ENCODE peak calls at places on chromosome 17, in five cellular contexts. L is stimulated activated CD8-positive, alpha-beta memory T cell treated with anti-CD3 and anti-CD28 coated beads, Interleukin-2, amount 100 ng/mL, for 1 hour; S is NCI-H1417; K is tibial artery; R is NCI-H1930. A is an unnamed sample.
A peak's percentile ranks its signal among the peaks of the same experiment; 100 is the strongest.

GRCh38 chr17:78717431-78717980 is 64.6 kb downstream of the CYTH1 start:
- DNase-seq in R (no peak), L (no peak), S (peak; percentile 88), K (no peak), A (peak; percentile 55)

GRCh38 chr17:1059131-1059795 is 62.3 kb downstream of the TIMM22 start:
- DNase-seq in K (no peak), L (no peak), R (no peak), S (no peak), A (no peak)

GRCh38 chr17:27959382-27959709 is 66.2 kb upstream of the LYRM9 start:
- DNase-seq in S (no peak), L (no peak), K (no peak), R (no peak), A (no peak)

GRCh38 chr17:35709874-35710273 is 21.6 kb upstream of the RASL10B start:
- DNase-seq in L (no peak), S (peak; percentile 52), R (no peak), K (no peak), A (no peak)

GRCh38 chr17:57152916-57153528 is 68.0 kb downstream of the AKAP1 start:
- DNase-seq in K (no peak), R (no peak), L (no peak), S (no peak), A (no peak)

GRCh38 chr17:76151896-76152454 is 10.9 kb upstream of the FOXJ1 start:
- DNase-seq in S (no peak), R (no peak), K (no peak), L (no peak), A (no peak)

GRCh38 chr17:64460955-64461354 is 12.0 kb downstream of the MILR1 start:
- DNase-seq in K (no peak), L (no peak), S (no peak), R (no peak), A (no peak)

GRCh38 chr17:57284583-57284982 is 28.3 kb downstream of the MSI2 start:
- DNase-seq in S (no peak), R (no peak), L (no peak), K (no peak), A (no peak)

GRCh38 chr17:7707446-7707845 is 2.4 kb downstream of the EFNB3 start:
- DNase-seq in R (no peak), L (no peak), K (no peak), S (peak; percentile 67), A (no peak)

GRCh38 chr17:28405632-28406477 is at the start of gene SLC46A1:
- DNase-seq in S (peak; percentile 85), K (peak; percentile 55), L (no peak), R (peak; percentile 27), A (peak; percentile 62)

GRCh38 chr17:37732313-37732712 is 12.5 kb downstream of the HNF1B start:
- DNase-seq in R (no peak), L (no peak), S (no peak), K (no peak), A (no peak)

GRCh38 chr17:39169518-39169917 is 3.6 kb upstream of the ARL5C start:
- DNase-seq in R (no peak), S (no peak), K (no peak), L (no peak), A (no peak)

GRCh38 chr17:3974138-3974687 is 10.0 kb upstream of the ATP2A3 start:
- DNase-seq in L (no peak), K (no peak), S (no peak), R (no peak), A (no peak)

GRCh38 chr17:44827863-44828262 is 2.2 kb downstream of the GJC1 start:
- DNase-seq in R (no peak), K (no peak), L (no peak), S (no peak), A (no peak)

GRCh38 chr17:38733315-38734234 is 3.4 kb downstream of the CISD3 start:
- DNase-seq in K (no peak), R (no peak), L (no peak), S (peak; percentile 32), A (no peak)

GRCh38 chr17:82349287-82349701 is 9.8 kb upstream of the TEX19 start:
- DNase-seq in S (no peak), K (no peak), L (no peak), R (no peak), A (no peak)

GRCh38 chr17:48071654-48072053 is 23.5 kb downstream of the NFE2L1 start:
- DNase-seq in K (no peak), L (no peak), R (no peak), S (no peak), A (no peak)

GRCh38 chr17:37844977-37845293 is 79.3 kb upstream of the TBC1D3K start:
- DNase-seq in L (no peak), S (no peak), K (no peak), R (no peak), A (no peak)

GRCh38 chr17:68197091-68197996 is 50.5 kb upstream of the AMZ2 start:
- DNase-seq in S (peak; percentile 44), K (no peak), L (no peak), R (no peak), A (peak; percentile 67)

GRCh38 chr17:66087073-66087472 is 104.9 kb downstream of the CEP112 start:
- DNase-seq in K (no peak), R (no peak), S (no peak), L (no peak), A (no peak)

GRCh38 chr17:1562178-1562643 is 381 bp downstream of the PITPNA start:
- DNase-seq in K (no peak), R (no peak), L (no peak), S (peak; percentile 64), A (peak; percentile 22)

GRCh38 chr17:11618861-11619566 is 20.7 kb downstream of the DNAH9 start:
- DNase-seq in L (no peak), R (no peak), K (no peak), S (no peak), A (no peak)

GRCh38 chr17:44608732-44609435 is 47.4 kb upstream of the MEIOC start:
- DNase-seq in R (no peak), S (peak; percentile 94), K (no peak), L (no peak), A (no peak)

GRCh38 chr17:46061435-46061834 is 62.4 kb downstream of the STH start:
- DNase-seq in L (no peak), R (no peak), S (peak; percentile 37), K (no peak), A (peak; percentile 15)

GRCh38 chr17:82236142-82236971 is 7.5 kb downstream of the SLC16A3 start:
- DNase-seq in S (peak; percentile 90), L (no peak), K (no peak), R (no peak), A (peak; percentile 65)

GRCh38 chr17:19728114-19728495 is 11.7 kb upstream of the SLC47A2 start:
- DNase-seq in L (no peak), K (peak; percentile 90), S (peak; percentile 83), R (no peak), A (peak; percentile 98)

GRCh38 chr17:26773189-26774188 is 520.4 kb upstream of the WSB1 start:
- DNase-seq in R (no peak), S (no peak), K (no peak), L (no peak), A (no peak)

A was measured in NCI-H510A treated with DMSO at 0.1 percent for 48 hours.